ENCODE peak calls at places on chromosome 5, in eight cellular contexts. U is GM12892, Z is endothelial cell of umbilical vein, V is prostate gland, G is GM23338, M is H1, H is suprapubic skin, N is SK-N-SH. X is an unnamed sample.

GRCh38 chr5:179880848-179881590 is 22.4 kb upstream of the MRNIP start:
- DNase-seq in H (no peak), G (no peak), M (no peak), V (no peak), Z (no peak), U (no peak), N (no peak), X (no peak)

GRCh38 chr5:97127727-97128126 is 14.7 kb downstream of the LIX1 start:
- DNase-seq in H (no peak), G (no peak), V (no peak), M (no peak), Z (peak), U (no peak), N (no peak), X (no peak)

GRCh38 chr5:72021651-72022357 is 85.5 kb upstream of the MAP1B start:
- DNase-seq in U (no peak), G (no peak), M (no peak), Z (no peak), H (no peak), N (no peak), V (no peak), X (no peak)

GRCh38 chr5:2732850-2733249 is 18.6 kb downstream of the IRX2 start:
- DNase-seq in Z (no peak), V (no peak), N (no peak), U (no peak), M (no peak), H (no peak), G (no peak), X (no peak)

GRCh38 chr5:148808864-148809642 is 17.4 kb upstream of the ADRB2 start:
- DNase-seq in U (peak), N (peak), G (no peak), Z (no peak), V (no peak), H (no peak), M (no peak), X (no peak)

GRCh38 chr5:5381259-5382006 is 41.0 kb upstream of the ICE1 start:
- DNase-seq in M (no peak), V (no peak), U (no peak), N (no peak), Z (no peak), G (no peak), H (no peak), X (no peak)

GRCh38 chr5:176424181-176424580 is 7.8 kb upstream of the CLTB start:
- DNase-seq in N (no peak), Z (peak), V (no peak), H (no peak), U (no peak), M (no peak), G (no peak), X (no peak)

GRCh38 chr5:88776692-88777091 is 106.3 kb downstream of the MEF2C start:
- DNase-seq in Z (no peak), G (no peak), N (no peak), U (no peak), M (no peak), V (no peak), H (no peak), X (no peak)

GRCh38 chr5:53123702-53124101 is 14.1 kb upstream of the MOCS2 start:
- DNase-seq in G (no peak), V (no peak), H (no peak), U (no peak), N (no peak), Z (peak), M (no peak), X (no peak)

GRCh38 chr5:115838885-115839518 is 2.4 kb downstream of the ATG12 start:
- DNase-seq in Z (peak), G (peak), H (no peak), V (no peak), U (no peak), M (no peak), N (peak), X (no peak)

GRCh38 chr5:19853616-19854240 is 134.3 kb downstream of the CDH18 start:
- DNase-seq in H (no peak), M (no peak), U (no peak), G (no peak), Z (no peak), V (no peak), N (no peak), X (no peak)

GRCh38 chr5:59598547-59598874 is 295.0 kb downstream of the PDE4D start:
- DNase-seq in Z (peak), H (no peak), M (no peak), N (no peak), G (no peak), U (no peak), V (no peak), X (no peak)

GRCh38 chr5:132260714-132261615 is 3.5 kb downstream of the PDLIM4 start:
- DNase-seq in U (no peak), Z (peak), V (no peak), G (no peak), N (no peak), M (no peak), H (peak), X (peak)

GRCh38 chr5:178461426-178461730 is 128.8 kb downstream of the COL23A1 start:
- DNase-seq in Z (no peak), N (no peak), H (no peak), G (no peak), M (no peak), V (no peak), U (no peak), X (no peak)

GRCh38 chr5:112551437-112552018 is 132.5 kb upstream of the EPB41L4A start:
- DNase-seq in U (no peak), V (peak), H (no peak), Z (peak), M (no peak), N (peak), G (peak), X (no peak)

GRCh38 chr5:131164161-131164930 is 710 bp downstream of the HINT1 start:
- DNase-seq in M (no peak), Z (peak), V (peak), U (peak), N (peak), G (peak), H (peak), X (no peak)
- TF ChIP-seq POLR2AphosphoS5 in M (no peak), Z (no peak), V (no peak), U (no peak), N (no peak), G (no peak), H (no peak), X (no peak)

DNA sequence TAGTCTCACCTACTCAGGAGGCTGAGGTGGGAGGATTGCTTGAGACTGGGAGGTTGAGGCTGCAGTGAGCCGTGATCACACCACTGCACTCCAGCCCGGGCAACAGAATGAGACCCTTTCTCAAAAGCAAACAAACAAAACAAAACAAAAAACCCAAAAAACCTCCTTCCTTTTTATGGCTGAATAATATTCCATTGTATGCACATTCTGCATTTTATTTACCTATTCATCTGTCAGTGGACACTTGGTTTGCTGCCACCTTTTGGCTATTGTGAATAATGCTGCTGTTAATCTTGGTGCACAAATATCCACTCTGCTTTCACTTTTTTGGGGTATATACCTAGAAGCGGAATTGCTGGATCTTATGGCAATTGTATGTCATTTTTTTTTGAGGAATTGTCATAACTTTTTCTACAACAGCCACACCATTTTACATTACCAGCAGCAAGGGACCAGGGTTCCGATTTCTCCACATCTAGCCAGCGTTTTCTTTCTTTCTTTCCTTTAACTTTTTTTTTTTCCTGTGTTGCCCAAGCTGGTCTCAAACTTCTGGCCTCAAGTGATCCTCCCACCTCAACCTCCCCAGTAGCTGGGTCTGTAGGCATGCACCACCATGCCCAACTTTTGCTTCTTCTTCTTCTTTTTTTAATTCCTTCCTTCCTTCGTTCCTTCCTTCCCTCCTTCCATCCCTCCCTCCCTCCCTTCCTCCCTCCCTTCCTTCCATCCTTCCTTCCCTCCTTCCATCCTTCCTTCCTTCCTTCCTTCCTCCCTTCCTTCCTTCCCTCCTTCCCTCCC is 30.6 kb downstream of the NKX2-5 start:
- DNase-seq in M (no peak), V (no peak), Z (peak), U (no peak), G (peak), N (no peak), H (no peak), X (no peak)
- TF ChIP-seq POLR2AphosphoS5 in M (no peak), V (no peak), Z (no peak), U (no peak), G (no peak), N (no peak), H (no peak), X (no peak)

DNA sequence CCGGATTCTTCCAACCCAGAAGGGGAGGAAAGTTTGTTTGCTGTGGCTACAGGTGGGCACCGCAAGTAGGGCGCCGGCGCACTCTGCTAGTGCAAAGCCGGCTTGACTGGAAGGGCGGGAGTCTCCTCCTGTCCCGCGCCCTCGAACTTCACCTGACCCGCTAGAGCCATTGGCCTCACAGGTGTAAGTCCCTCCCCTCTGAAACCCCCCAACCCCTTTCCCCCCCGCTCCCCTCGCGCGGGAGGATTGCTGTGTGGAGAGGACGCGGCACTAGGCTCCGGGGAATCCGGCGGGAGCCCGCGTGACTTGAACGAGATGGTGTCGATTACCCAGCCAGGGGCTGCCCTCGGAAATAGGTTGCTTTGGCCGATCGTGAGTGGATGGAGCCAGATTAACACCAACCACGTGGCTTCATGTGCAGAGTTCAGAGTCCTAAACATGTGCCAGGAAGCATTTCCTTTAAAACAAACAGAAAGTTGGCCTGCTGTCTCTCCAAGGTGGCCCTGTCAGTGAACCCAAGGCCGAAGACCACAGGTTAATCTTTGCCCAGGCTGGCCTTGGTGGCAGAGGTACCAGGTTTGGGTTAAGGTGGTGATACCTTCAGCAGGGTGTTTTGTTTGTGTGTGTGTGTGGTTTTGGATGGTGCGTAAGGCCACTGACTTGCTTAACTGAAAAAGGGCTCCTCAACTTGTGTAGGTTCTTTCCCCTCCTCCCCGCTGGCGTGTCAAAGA is 1.0 kb downstream of the IQGAP2 start:
- DNase-seq in H (no peak), N (no peak), M (peak), U (no peak), Z (no peak), G (peak), V (peak), X (no peak)
- TF ChIP-seq POLR2AphosphoS5 in H (no peak), N (no peak), M (no peak), U (no peak), Z (no peak), G (no peak), V (peak), X (no peak)

GRCh38 chr5:93582677-93583524 is at the start of gene NR2F1:
- DNase-seq in U (no peak), N (peak), Z (peak), V (no peak), M (peak), H (no peak), G (peak), X (no peak)
- TF ChIP-seq POLR2AphosphoS5 in U (no peak), N (peak), Z (peak), V (peak), M (no peak), H (no peak), G (no peak), X (peak)

X was measured in vagina.